ENCODE peak calls at places on chromosomes 16 and 17, in six cellular contexts. N, J, Z, Q, K and L are unnamed samples.

GRCh38 chr16:68447721-68448359 is 468 bp downstream of the SMPD3 start:
- DNase-seq in Z (no peak), J (no peak), N (no peak), K (no peak), Q (no peak), L (no peak)

GRCh38 chr17:81052199-81052997 is 17.4 kb downstream of the BAIAP2 start:
- DNase-seq in Z (no peak), K (no peak), N (no peak), Q (no peak), J (no peak), L (no peak)

GRCh38 chr16:85675528-85675927 is 13.2 kb downstream of the GINS2 start:
- DNase-seq in Z (no peak), N (no peak), Q (no peak), J (peak; percentile 43), K (no peak), L (no peak)

GRCh38 chr17:61409301-61410099 is 9.9 kb downstream of the TBX2 start:
- DNase-seq in J (peak; percentile 50), K (peak; percentile 91), Z (peak; percentile 86), N (peak; percentile 71), Q (no peak), L (peak; percentile 87)

GRCh38 chr16:21599994-21600773 is 807 bp downstream of the METTL9 start:
- DNase-seq in J (peak; percentile 54), K (peak; percentile 44), Z (peak; percentile 57), N (no peak), Q (peak; percentile 28), L (no peak)

GRCh38 chr17:82914375-82914774 is 74.6 kb upstream of the ZNF750 start:
- DNase-seq in J (no peak), K (no peak), Q (no peak), N (no peak), Z (no peak), L (no peak)

GRCh38 chr16:1958715-1959268 is 546 bp upstream of the NDUFB10 start:
- DNase-seq in Z (no peak), Q (no peak), N (peak; percentile 54), J (no peak), K (no peak), L (no peak)

GRCh38 chr17:1002771-1003555 is 6.0 kb downstream of the TIMM22 start:
- DNase-seq in K (no peak), Z (no peak), N (no peak), Q (no peak), J (no peak), L (no peak)

GRCh38 chr17:35373984-35374765 is 754 bp upstream of the SLFN11 start:
- DNase-seq in Z (peak; percentile 17), K (peak; percentile 23), J (no peak), N (peak; percentile 61), Q (peak; percentile 19), L (no peak)

GRCh38 chr17:10149573-10150399 is 48.6 kb downstream of the GAS7 start:
- DNase-seq in Q (peak; percentile 70), N (no peak), J (peak; percentile 18), Z (no peak), K (no peak), L (no peak)

GRCh38 chr17:72516772-72517399 is 396.1 kb downstream of the SOX9 start:
- DNase-seq in Q (no peak), K (peak; percentile 46), N (no peak), Z (no peak), J (no peak), L (no peak)

GRCh38 chr17:40404003-40404402 is 13.7 kb downstream of the TOP2A start:
- DNase-seq in Q (no peak), K (no peak), Z (no peak), J (no peak), N (no peak), L (no peak)

GRCh38 chr17:386145-386876 is 33.7 kb upstream of the RPH3AL start:
- DNase-seq in Z (peak; percentile 86), Q (peak; percentile 53), J (peak; percentile 69), K (peak; percentile 87), N (peak; percentile 93), L (no peak)

GRCh38 chr16:24667244-24667764 is 62.1 kb upstream of the TNRC6A start:
- DNase-seq in Q (no peak), Z (no peak), N (no peak), J (no peak), K (no peak), L (no peak)

GRCh38 chr17:72974605-72975232 is 117.8 kb downstream of the SLC39A11 start:
- DNase-seq in Z (no peak), J (no peak), K (peak; percentile 31), N (peak; percentile 38), Q (no peak), L (no peak)

GRCh38 chr17:18932360-18933055 is 19.5 kb upstream of the SLC5A10 start:
- DNase-seq in Q (no peak), J (no peak), N (no peak), K (no peak), Z (no peak), L (no peak)

GRCh38 chr16:15485175-15485574 is 50.8 kb downstream of the BMERB1 start:
- DNase-seq in J (no peak), Z (no peak), Q (no peak), K (no peak), N (no peak), L (no peak)

GRCh38 chr17:40517981-40518380 is 16.6 kb upstream of the TNS4 start:
- DNase-seq in J (no peak), K (no peak), N (no peak), Q (no peak), Z (no peak), L (peak; percentile 40)

GRCh38 chr16:69607674-69608073 is 41.9 kb downstream of the NFAT5 start:
- DNase-seq in K (no peak), N (no peak), Q (no peak), Z (no peak), J (no peak), L (no peak)

GRCh38 chr16:65318590-65319267 is 196.9 kb upstream of the CDH11 start:
- DNase-seq in N (no peak), Q (peak; percentile 62), K (no peak), Z (no peak), J (no peak), L (no peak)

GRCh38 chr17:44940768-44941167 is 6.8 kb downstream of the KIF18B start:
- DNase-seq in Q (no peak), J (no peak), Z (no peak), K (no peak), N (no peak), L (no peak)

GRCh38 chr17:44941712-44942331 is 5.8 kb downstream of the KIF18B start:
- DNase-seq in Z (no peak), N (no peak), K (no peak), J (no peak), Q (no peak), L (peak; percentile 58)

GRCh38 chr17:44940321-44940720 is 7.3 kb downstream of the KIF18B start:
- DNase-seq in N (no peak), K (no peak), Q (peak; percentile 56), Z (peak; percentile 29), J (no peak), L (no peak)

GRCh38 chr17:44947461-44948314 is at the start of gene KIF18B:
- DNase-seq in K (peak; percentile 94), Z (peak; percentile 94), J (peak; percentile 97), N (peak; percentile 91), Q (peak; percentile 98), L (peak; percentile 88)

DNA sequence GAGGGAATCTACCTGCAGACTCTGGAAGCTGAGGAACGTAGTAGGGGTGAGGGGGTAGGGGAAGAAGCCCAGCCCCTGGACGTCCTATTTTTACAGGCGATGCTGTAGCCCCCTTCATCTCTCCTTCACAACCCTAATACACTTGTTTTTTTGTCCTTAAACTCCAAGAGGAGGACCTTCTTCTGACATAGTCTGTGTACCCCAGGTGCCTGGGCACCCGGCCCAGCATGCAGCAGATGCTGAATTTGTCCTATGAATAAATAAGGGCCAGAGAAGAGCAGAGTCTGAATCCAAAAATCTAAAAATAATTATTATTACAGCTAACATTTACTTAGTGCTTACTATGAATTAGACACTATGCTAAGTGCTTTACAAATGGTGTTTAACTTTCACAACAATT is 5.1 kb downstream of the KIF18B start:
- DNase-seq in Z (no peak), Q (no peak), J (no peak), N (no peak), K (no peak), L (peak; percentile 41)
- H3K4me3 ChIP-seq in Z (no peak overlapping the region), Q (no peak overlapping the region), J (no peak overlapping the region), N (no peak overlapping the region), K (no peak overlapping the region), L (no peak overlapping the region)

GRCh38 chr17:74274703-74275340 is 788 bp downstream of the DNAI2 start:
- DNase-seq in N (no peak), K (no peak), J (no peak), Q (no peak), Z (no peak), L (no peak)
- H3K4me3 ChIP-seq in N (no peak overlapping the region), K (no peak overlapping the region), J (no peak overlapping the region), Q (no peak overlapping the region), Z (no peak overlapping the region), L (no peak overlapping the region)

DNA sequence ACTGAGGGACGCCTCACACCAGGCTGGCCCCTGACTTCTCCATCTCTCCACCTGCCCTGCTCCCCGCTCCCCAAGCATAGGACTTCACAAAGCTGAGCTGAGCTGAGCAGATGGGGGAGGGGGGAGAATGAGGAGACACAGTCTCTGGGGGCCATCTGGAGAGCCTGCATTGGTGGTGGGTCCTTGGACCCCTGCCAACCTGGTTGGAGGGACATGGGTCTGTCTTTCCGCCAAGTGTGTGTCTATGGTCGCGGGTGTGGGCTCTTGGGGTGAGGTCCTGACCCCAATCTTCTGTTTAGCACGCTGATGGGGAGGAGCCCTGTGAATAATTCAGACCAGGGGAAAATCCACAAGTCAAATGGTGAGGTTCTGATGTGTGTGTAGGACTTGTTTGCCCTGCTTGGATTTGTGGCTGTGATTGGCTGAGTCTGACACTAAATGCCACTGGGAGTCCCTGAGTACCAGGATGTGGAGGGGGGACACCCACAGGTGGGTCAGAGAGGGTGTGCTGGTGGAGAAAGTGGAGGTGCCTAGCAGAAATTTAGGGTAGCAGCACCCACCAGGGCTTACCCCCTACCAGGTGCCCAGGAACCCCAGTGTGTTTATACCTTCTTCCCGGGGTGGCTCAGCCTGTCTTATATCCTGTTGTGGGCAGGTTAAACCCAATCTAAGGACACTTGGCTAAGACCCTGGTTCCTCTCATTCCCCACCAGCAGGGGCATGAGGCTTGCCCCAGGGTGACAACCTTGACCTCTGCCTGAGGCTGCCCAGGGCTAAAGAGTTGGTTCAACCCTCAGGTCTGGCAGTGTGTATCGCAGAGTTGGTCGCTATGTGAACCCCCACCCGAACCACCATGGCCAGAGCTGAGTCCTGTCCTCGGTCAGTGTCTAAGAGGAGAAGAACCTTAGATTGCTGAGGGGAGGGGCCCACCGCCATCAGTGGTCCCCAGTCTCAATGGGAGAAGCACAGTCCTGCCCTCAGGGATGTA is 2.1 kb downstream of the FMNL1 start:
- DNase-seq in K (no peak), Q (no peak), J (no peak), N (no peak), Z (no peak), L (no peak)
- H3K4me3 ChIP-seq in K (no peak overlapping the region), Q (no peak overlapping the region), J (peak overlapping the region; percentile 61), N (no peak overlapping the region), Z (no peak overlapping the region), L (peak overlapping the region; percentile 74)

DNA sequence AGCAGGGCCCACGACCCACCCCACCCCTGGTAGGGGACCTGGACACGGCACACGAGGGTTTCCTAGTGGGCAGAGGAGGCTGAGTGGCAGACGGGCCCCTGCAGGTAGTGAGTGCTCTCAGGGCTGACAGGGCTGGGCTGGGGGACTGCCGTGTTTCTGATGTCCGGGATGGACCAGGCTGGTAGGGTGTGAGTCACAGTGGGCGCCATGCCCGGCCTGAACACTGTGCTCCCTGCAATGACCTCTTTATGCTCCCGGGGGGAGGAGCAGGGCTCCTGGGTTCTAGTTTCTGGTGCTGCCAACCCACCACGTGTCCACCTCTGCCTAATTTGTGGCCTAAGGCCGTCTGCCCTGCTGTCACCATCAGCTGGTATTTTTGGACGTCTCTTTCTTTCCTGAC is 26.3 kb downstream of the ARHGAP23 start:
- DNase-seq in Q (no peak), K (peak; percentile 65), Z (no peak), N (no peak), J (no peak), L (peak; percentile 94)
- H3K4me3 ChIP-seq in Q (no peak overlapping the region), K (no peak overlapping the region), Z (no peak overlapping the region), N (no peak overlapping the region), J (no peak overlapping the region), L (peak overlapping the region; percentile 73)